ENCODE peak calls at places on chromosome 3, in four cellular contexts. V is esophagus muscularis mucosa, Q is SK-N-SH, N is HCT116. G is an unnamed sample. For H3K4me1, the result is how much of the 10 kb centered on the place peaks cover.

GRCh38 chr3:167887096-167887495 is 151.6 kb downstream of the SERPINI1 start:
- DNase-seq in V (no peak), N (no peak), Q (no peak), G (no peak)

GRCh38 chr3:179652467-179653105 is at the start of gene USP13:
- DNase-seq in N (peak), Q (peak), V (no peak), G (peak)

GRCh38 chr3:12911881-12912415 is 70.6 kb upstream of the RPL32 start:
- DNase-seq in V (no peak), Q (no peak), N (no peak), G (no peak)

GRCh38 chr3:197701851-197702250 is 34.9 kb downstream of the RUBCN start:
- DNase-seq in N (no peak), Q (no peak), V (no peak), G (no peak)

GRCh38 chr3:99542771-99543518 is 95.4 kb upstream of the COL8A1 start:
- DNase-seq in N (no peak), Q (no peak), V (no peak), G (no peak)

GRCh38 chr3:186880392-186880791 is 37.9 kb downstream of the ADIPOQ start:
- DNase-seq in Q (no peak), N (no peak), V (peak), G (no peak)

GRCh38 chr3:22795917-22796316 is 407.2 kb upstream of the UBE2E2 start:
- DNase-seq in V (no peak), N (no peak), Q (no peak), G (no peak)

GRCh38 chr3:186772886-186773417 is 10.4 kb upstream of the EIF4A2 start:
- DNase-seq in V (peak), Q (peak), N (no peak), G (peak)

GRCh38 chr3:11641316-11641682 is 2.4 kb downstream of the VGLL4 start:
- DNase-seq in Q (no peak), V (no peak), N (no peak), G (no peak)

GRCh38 chr3:155334897-155335883 is 41.7 kb upstream of the STRIT1 start:
- DNase-seq in N (no peak), V (no peak), Q (peak), G (no peak)

GRCh38 chr3:78666458-78666800 is 1101.4 kb downstream of the ROBO1 start:
- DNase-seq in Q (no peak), N (no peak), V (no peak), G (no peak)

GRCh38 chr3:170321326-170322034 is 36.0 kb upstream of the SKIL start:
- DNase-seq in N (no peak), V (no peak), Q (no peak), G (no peak)

GRCh38 chr3:175002732-175003143 is 143.6 kb downstream of the NAALADL2 start:
- DNase-seq in Q (no peak), N (no peak), V (no peak), G (no peak)

GRCh38 chr3:80014576-80014975 is 246.8 kb upstream of the ROBO1 start:
- DNase-seq in N (no peak), V (no peak), Q (no peak), G (no peak)

GRCh38 chr3:122508135-122508914 is 6.4 kb downstream of the KPNA1 start:
- DNase-seq in Q (no peak), V (no peak), N (no peak), G (no peak)

GRCh38 chr3:13272831-13273603 is 147.1 kb downstream of the NUP210 start:
- DNase-seq in N (no peak), V (no peak), Q (no peak), G (no peak)

GRCh38 chr3:72860053-72860452 is 11.8 kb upstream of the SHQ1 start:
- DNase-seq in V (no peak), Q (no peak), N (no peak), G (no peak)

GRCh38 chr3:71208273-71209095 is 375.0 kb downstream of the FOXP1 start:
- DNase-seq in V (no peak), N (no peak), Q (no peak), G (no peak)

GRCh38 chr3:53773586-53774368 is 72.4 kb downstream of the CHDH start:
- DNase-seq in V (no peak), Q (peak), N (no peak), G (no peak)

GRCh38 chr3:181899702-181900101 is 188.0 kb downstream of the SOX2 start:
- DNase-seq in N (no peak), Q (no peak), V (no peak), G (no peak)

GRCh38 chr3:45592405-45592804 is 2.1 kb upstream of the LIMD1 start:
- DNase-seq in V (no peak), Q (no peak), N (no peak), G (no peak)

GRCh38 chr3:193948459-193948858 is 187.5 kb upstream of the HES1 start:
- DNase-seq in Q (no peak), N (no peak), V (no peak), G (no peak)

GRCh38 chr3:141412936-141413354 is 44.6 kb downstream of the ZBTB38 start:
- DNase-seq in V (peak), Q (no peak), N (no peak), G (peak)

GRCh38 chr3:120033594-120033993 is 60.7 kb downstream of the GSK3B start:
- DNase-seq in Q (no peak), N (no peak), V (no peak), G (no peak)

GRCh38 chr3:13648060-13648743 is 99.3 kb downstream of the FBLN2 start:
- DNase-seq in N (peak), Q (peak), V (peak), G (peak)

GRCh38 chr3:195807681-195808121 is 4.0 kb downstream of the MUC4 start:
- DNase-seq in Q (no peak), V (no peak), N (no peak), G (peak)

GRCh38 chr3:44948239-44948638 is 27.7 kb downstream of the ZDHHC3 start:
- DNase-seq in Q (no peak), V (no peak), N (no peak), G (no peak)

GRCh38 chr3:101994386-101994785 is 145.1 kb downstream of the NFKBIZ start:
- DNase-seq in V (no peak), N (no peak), Q (no peak), G (no peak)

GRCh38 chr3:123635220-123635619 is 50.4 kb upstream of the HACD2 start:
- DNase-seq in V (no peak), N (no peak), Q (no peak), G (peak)

GRCh38 chr3:37997791-37998370 is 7.3 kb downstream of the VILL start:
- DNase-seq in Q (no peak), N (no peak), V (no peak), G (no peak)

GRCh38 chr3:50269977-50270413 is 1.0 kb downstream of the SEMA3B start:
- DNase-seq in V (no peak), Q (no peak), N (no peak), G (no peak)
- H3K4me1 ChIP-seq in V (half or more), Q (under half), N (half or more), G (under half)

DNA sequence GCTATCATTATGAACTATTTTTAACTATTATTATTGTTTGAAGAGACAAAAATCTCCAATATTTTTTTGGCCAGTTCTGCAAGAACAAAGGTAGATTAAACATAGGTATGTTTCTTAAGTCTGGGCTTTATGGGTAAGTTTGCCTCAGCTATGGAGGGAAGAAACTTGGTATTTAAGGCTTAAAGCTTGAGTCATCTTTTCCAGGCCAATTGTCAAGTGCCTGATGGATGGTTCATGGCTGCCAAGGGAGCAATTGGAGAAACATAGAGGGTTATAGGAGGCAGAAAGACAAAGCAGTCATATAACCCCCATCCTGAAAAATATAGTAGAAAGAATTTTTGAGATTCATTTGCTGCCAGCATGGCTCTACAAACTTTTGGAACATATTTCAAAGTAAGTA is 7.2 kb upstream of the STAC start:
- DNase-seq in V (no peak), Q (no peak), N (no peak), G (no peak)
- H3K4me3 ChIP-seq in V (no peak), Q (no peak), N (no peak), G (no peak)

GRCh38 chr3:135084404-135084803 is 289.3 kb downstream of the EPHB1 start:
- DNase-seq in V (peak), Q (no peak), N (no peak), G (no peak)

GRCh38 chr3:135083756-135084155 is 288.7 kb downstream of the EPHB1 start:
- DNase-seq in V (peak), N (no peak), Q (no peak), G (no peak)

GRCh38 chr3:135082706-135083105 is 287.6 kb downstream of the EPHB1 start:
- DNase-seq in Q (no peak), V (peak), N (no peak), G (no peak)

GRCh38 chr3:135083179-135083578 is 288.1 kb downstream of the EPHB1 start:
- DNase-seq in V (no peak), Q (no peak), N (no peak), G (no peak)

GRCh38 chr3:135081451-135082434 is 286.7 kb downstream of the EPHB1 start:
- DNase-seq in Q (no peak), N (no peak), V (peak), G (no peak)
- TF ChIP-seq POLR2AphosphoS5 in Q (no peak), N (no peak), V (no peak), G (no peak)

GRCh38 chr3:69103123-69103522 is 18.4 kb downstream of the ARL6IP5 start:
- DNase-seq in Q (no peak), N (no peak), V (no peak), G (no peak)
- H3K4me1 ChIP-seq in Q (under half), N (under half), V (under half), G (under half)

DNA sequence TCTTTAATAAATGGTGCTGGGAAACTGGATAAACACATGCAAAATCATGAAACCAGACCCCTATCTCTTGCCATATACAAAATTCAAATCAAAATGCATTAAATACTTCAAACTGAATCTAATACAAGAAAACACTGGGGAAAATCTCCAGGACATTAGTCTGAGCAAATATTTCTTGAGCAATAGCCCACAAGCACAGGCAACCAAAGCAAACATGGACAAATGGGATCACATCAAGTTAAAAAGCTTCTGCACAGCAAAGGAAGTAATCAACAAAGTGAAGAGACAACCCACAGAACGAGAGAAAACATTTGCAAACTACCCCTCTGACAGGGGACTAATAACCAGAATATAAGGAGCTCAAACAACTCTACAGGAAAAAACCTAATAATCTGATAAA is 6.3 kb downstream of the ANKRD28 start:
- DNase-seq in N (no peak), V (no peak), Q (no peak), G (no peak)
- H3K4me3 ChIP-seq in N (no peak), V (no peak), Q (no peak), G (no peak)

GRCh38 chr3:10224794-10225660 is 23.2 kb upstream of the TATDN2 start:
- DNase-seq in V (no peak), N (peak), Q (peak), G (peak)
- TF ChIP-seq POLR2AphosphoS5 in V (peak), N (peak), Q (peak), G (peak)

DNA sequence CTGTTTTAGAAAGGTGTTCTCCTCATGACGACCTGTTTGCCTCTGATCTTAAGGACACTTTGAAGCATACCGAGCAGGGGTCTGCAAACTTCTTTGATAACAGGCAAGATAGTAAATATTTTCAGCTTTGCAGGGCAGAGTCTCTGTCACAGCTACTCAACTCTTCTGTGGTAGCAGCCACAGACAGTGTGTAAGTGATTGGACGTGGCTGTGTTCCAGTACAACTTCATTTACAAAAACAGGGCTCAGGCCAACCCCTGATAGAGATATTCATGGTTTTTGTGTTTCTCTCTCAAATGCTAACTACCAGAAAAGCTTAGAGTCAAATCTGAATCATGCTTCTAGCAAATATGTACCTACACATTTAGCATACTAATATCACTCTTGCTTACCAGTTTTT is 51.5 kb downstream of the TGFBR2 start:
- DNase-seq in V (no peak), Q (no peak), N (no peak), G (no peak)
- H3K4me1 ChIP-seq in V (half or more), Q (half or more), N (half or more), G (under half)

G was measured in breast epithelium.